ENCODE peak calls at places on chromosomes 13 and 19, in five cellular contexts. C, E, L, D and K are unnamed samples.

GRCh38 chr19:703651-704446 is 4.9 kb upstream of the PALM start:
- DNase-seq in E (peak), L (no peak), D (peak), C (peak), K (peak)

GRCh38 chr19:14786421-14786851 is 8.1 kb upstream of the ADGRE2 start:
- DNase-seq in E (no peak), C (no peak), D (no peak), L (no peak), K (no peak)

GRCh38 chr19:55536951-55537740 is at the start of gene SBK2:
- DNase-seq in E (no peak), D (no peak), C (no peak), L (no peak), K (no peak)

GRCh38 chr13:49356224-49356623 is 87.6 kb downstream of the CAB39L start:
- DNase-seq in E (no peak), L (peak), D (no peak), C (no peak), K (no peak)

GRCh38 chr19:4742717-4743646 is 19.3 kb upstream of the DPP9 start:
- DNase-seq in D (no peak), E (no peak), C (no peak), L (no peak), K (no peak)

GRCh38 chr19:17202249-17202648 is 12.9 kb upstream of the USE1 start:
- DNase-seq in L (no peak), E (no peak), C (no peak), D (no peak), K (no peak)

GRCh38 chr13:113094410-113094800 is 11.2 kb upstream of the F7 start:
- DNase-seq in D (no peak), L (no peak), E (no peak), C (no peak), K (no peak)

GRCh38 chr13:110360598-110360997 is 53.5 kb downstream of the COL4A2 start:
- DNase-seq in C (no peak), L (no peak), D (no peak), E (no peak), K (no peak)

GRCh38 chr19:5718032-5718578 is 1.8 kb downstream of the LONP1 start:
- DNase-seq in E (no peak), L (no peak), D (no peak), C (no peak), K (no peak)

GRCh38 chr19:54133312-54133956 is 4.1 kb upstream of the CNOT3 start:
- DNase-seq in E (no peak), D (no peak), C (no peak), L (no peak), K (peak)

GRCh38 chr13:112545866-112546265 is 42.1 kb downstream of the TUBGCP3 start:
- DNase-seq in D (no peak), C (no peak), L (peak), E (no peak), K (no peak)

GRCh38 chr19:42286349-42287016 is 15.4 kb upstream of the PRR19 start:
- DNase-seq in C (no peak), E (no peak), D (peak), L (no peak), K (no peak)

GRCh38 chr13:112453874-112454647 is 77.9 kb downstream of the SPACA7 start:
- DNase-seq in E (no peak), D (no peak), C (no peak), L (no peak), K (no peak)

GRCh38 chr13:62706035-62706434 is 1290.4 kb upstream of the PCDH20 start:
- DNase-seq in D (no peak), C (no peak), E (no peak), L (no peak), K (no peak)

GRCh38 chr13:53691417-53691816 is 662.8 kb downstream of the OLFM4 start:
- DNase-seq in E (no peak), C (no peak), D (no peak), L (no peak), K (no peak)

GRCh38 chr19:19485998-19486290 is 29.4 kb downstream of the TSSK6 start:
- DNase-seq in D (no peak), E (no peak), C (no peak), L (no peak), K (no peak)
- H3K4me3 ChIP-seq in D (no peak), E (no peak), C (no peak), L (no peak), K (no peak)

DNA sequence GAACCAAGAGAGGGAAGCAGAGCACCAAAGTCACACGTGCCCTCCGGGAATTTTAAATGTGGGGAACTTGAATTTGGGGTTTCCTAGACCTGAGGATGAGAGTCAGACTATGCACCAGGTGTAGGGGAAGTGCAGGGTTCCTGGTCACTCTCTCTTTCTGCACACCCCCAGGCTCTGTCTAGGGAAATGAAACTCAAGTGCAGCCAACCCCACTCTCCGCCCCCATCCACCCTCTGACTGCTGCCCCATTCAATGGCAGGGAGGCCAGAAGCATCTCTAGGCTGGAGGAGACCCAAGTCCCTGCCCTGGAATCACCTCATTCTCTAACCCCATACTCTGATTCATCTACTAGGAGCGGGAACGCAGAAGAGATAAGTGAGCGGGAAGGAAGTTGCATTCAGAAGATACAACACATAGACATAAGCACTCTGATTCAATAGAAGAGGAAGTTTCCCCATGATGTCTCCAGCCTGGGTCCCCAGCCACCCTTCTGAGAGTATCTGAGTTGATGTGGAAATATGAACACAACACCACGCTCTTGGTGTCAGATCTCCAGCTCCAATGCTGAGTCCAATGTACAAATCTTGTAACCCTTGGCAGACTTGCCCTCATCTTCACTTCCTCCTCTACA is 4.7 kb upstream of the SIGLEC14 start:
- DNase-seq in L (no peak), D (no peak), E (no peak), C (no peak), K (no peak)
- H3K4me3 ChIP-seq in L (no peak), D (no peak), E (no peak), C (no peak), K (no peak)

GRCh38 chr13:28429096-28429495 is 65.8 kb downstream of the FLT1 start:
- DNase-seq in L (no peak), D (no peak), C (no peak), E (no peak), K (no peak)

GRCh38 chr13:28434934-28435333 is 60.0 kb downstream of the FLT1 start:
- DNase-seq in L (no peak), C (no peak), E (no peak), D (no peak), K (no peak)

GRCh38 chr13:28425796-28426195 is 69.1 kb downstream of the FLT1 start:
- DNase-seq in L (no peak), C (no peak), D (no peak), E (no peak), K (no peak)

DNA sequence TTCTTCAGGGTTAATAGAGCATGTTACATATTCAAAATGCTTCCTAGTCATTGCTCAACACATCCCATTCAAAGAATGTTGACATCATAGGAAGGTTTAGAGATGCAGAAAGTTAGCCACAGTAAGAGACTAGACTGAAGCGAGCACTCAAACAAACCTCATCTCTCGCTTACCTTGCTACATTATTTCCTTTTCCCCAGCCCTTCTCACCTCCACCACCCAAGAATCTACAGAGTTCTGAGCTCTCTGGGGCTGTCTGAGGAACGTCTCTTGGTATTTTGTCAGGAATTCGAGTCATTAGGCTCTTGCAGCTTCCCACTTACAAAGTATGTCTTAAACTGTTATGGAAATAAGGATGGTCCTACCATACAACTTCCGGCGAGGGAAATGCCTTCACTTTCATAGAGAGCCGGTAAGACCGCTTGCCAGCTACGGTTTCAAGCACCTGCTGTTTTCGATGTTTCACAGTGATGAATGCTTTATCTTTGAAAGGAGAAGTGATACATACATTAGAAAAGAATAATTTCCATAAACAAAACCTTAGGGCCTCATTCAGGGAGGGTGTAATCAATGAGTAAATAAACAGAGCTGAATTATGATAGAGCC is 65.1 kb downstream of the FLT1 start:
- DNase-seq in C (no peak), E (no peak), D (no peak), L (no peak), K (no peak)
- H3K4me3 ChIP-seq in C (no peak), E (no peak), D (no peak), L (no peak), K (no peak)

DNA sequence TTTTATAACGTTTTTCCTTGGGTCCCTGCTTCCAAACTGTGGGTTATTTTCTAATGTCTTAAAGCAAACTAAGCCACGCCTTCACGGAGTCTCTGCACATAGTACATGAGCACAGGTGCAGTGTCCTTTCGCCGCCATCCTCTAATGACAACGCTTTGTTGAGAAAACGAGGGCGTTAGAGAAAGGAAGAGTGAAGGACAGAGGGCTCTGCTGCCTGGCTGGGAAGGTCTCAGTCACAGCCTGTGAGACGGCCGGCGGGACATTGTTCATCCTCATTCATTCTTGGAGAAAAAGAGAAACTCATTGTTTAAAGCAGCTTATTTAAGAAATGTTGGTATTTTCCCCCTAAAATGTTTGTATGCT is 9.5 kb downstream of the IL17D start:
- DNase-seq in D (no peak), L (no peak), C (no peak), E (no peak), K (no peak)
- H3K4me3 ChIP-seq in D (no peak), L (no peak), C (peak), E (no peak), K (no peak)

GRCh38 chr19:49767967-49768581 is 1.3 kb downstream of the AP2A1 start:
- DNase-seq in D (no peak), E (no peak), C (no peak), L (no peak), K (no peak)
- H3K4me3 ChIP-seq in D (peak), E (no peak), C (peak), L (peak), K (peak)

GRCh38 chr13:79011179-79011578 is 352.2 kb upstream of the OBI1 start:
- DNase-seq in C (no peak), L (no peak), D (no peak), E (no peak), K (no peak)
- H3K4me3 ChIP-seq in C (no peak), L (no peak), D (no peak), E (no peak), K (no peak)

GRCh38 chr19:40598121-40598917 is 2.9 kb upstream of the LTBP4 start:
- DNase-seq in L (no peak), D (peak), E (peak), C (peak), K (peak)
- H3K4me3 ChIP-seq in L (peak), D (no peak), E (no peak), C (no peak), K (peak)

DNA sequence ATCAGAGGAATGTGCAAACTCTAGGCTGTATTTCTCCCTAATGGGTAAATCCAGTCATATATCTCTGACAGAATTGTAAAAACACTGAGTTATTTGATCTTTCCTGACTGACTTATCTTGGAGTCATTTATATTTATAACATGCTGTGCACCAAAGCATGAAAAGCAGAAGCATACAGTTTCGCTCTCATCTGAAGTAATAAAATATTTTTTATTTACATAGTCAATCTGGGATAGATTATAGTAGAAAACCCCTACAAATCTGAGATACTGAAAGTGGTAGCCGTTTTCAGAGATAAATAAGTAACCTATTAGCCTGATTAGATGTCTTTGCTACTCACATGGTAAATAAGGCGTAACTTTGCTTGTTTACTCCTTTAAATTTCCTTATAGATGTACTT is 35.0 kb downstream of the LRCH1 start:
- DNase-seq in D (no peak), L (no peak), E (no peak), C (no peak), K (no peak)
- H3K4me3 ChIP-seq in D (no peak), L (no peak), E (no peak), C (no peak), K (no peak)

DNA sequence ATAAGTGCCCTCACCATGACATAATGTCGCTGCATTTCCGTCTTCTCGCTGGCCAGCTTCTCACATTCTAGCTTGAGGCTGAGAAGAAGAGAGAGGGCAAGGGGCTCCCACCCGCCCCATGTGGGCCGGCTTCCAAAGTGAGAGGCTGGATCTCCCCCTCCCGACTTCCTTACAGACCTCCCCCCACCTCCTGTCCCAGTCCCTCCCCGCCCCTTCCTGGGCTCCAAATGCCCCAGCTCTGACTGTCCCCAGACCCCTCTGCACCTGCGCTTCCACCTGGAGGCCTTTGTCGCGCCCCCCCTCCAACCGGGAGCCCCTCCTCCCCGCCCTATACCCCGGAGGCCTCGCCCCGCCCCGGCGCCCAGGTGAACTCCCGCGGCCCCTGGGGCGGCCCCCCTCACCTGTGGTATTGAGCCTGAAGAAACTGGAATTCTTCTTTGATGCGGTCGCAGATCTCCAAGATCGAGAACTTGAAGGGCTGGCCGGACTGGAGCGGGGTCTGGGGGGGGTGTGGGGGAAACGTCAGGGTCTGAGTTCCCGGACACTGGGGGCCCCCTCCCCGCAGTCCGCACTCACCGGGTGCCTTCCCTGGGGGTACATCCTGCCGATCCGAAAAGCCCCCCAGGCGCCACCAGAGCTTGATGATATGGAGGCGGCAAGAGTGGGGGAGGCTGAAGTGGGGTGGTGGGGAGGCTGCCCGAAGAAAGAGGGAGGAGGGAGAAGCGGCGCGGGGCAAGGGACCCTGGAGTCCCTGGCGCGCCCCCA is 593 bp downstream of the TLE2 start:
- DNase-seq in E (no peak), L (no peak), D (no peak), C (no peak), K (no peak)
- H3K4me3 ChIP-seq in E (peak), L (peak), D (peak), C (peak), K (peak)